ENCODE peak calls at places on chromosomes 4 and X, in eight cellular contexts. One of them, this sample, is unnamed. For H3K4me1, the result is how much of the 10 kb centered on the place peaks cover.

GRCh38 chr4:76188149-76188548 is 25.5 kb downstream of the SCARB2 start:
- DNase-seq in astrocyte: no peak
- DNase-seq in left lung: no peak
- DNase-seq in sigmoid colon: no peak
- DNase-seq in CD8-positive, alpha-beta T cell: no peak
- DNase-seq in lower lobe of right lung: no peak
- DNase-seq in GM23338: no peak
- DNase-seq in pancreas: no peak
- DNase-seq in this sample: no peak

GRCh38 chrX:86263526-86263925 is 115.3 kb downstream of the DACH2 start:
- DNase-seq in astrocyte: no peak
- DNase-seq in left lung: no peak
- DNase-seq in sigmoid colon: no peak
- DNase-seq in CD8-positive, alpha-beta T cell: no peak
- DNase-seq in lower lobe of right lung: no peak
- DNase-seq in GM23338: peak
- DNase-seq in pancreas: no peak
- DNase-seq in this sample: no peak

GRCh38 chrX:49838374-49838773 is 9.3 kb downstream of the PAGE4 start:
- DNase-seq in astrocyte: peak
- DNase-seq in left lung: no peak
- DNase-seq in sigmoid colon: no peak
- DNase-seq in CD8-positive, alpha-beta T cell: no peak
- DNase-seq in lower lobe of right lung: no peak
- DNase-seq in GM23338: peak
- DNase-seq in pancreas: no peak
- DNase-seq in this sample: no peak

GRCh38 chrX:123860983-123861382 is 1.1 kb downstream of the XIAP start:
- DNase-seq in astrocyte: no peak
- DNase-seq in left lung: no peak
- DNase-seq in sigmoid colon: no peak
- DNase-seq in CD8-positive, alpha-beta T cell: no peak
- DNase-seq in lower lobe of right lung: no peak
- DNase-seq in GM23338: no peak
- DNase-seq in pancreas: no peak
- DNase-seq in this sample: no peak

GRCh38 chr4:145734576-145735329 is 54.8 kb downstream of the C4orf51 start:
- DNase-seq in astrocyte: peak
- DNase-seq in left lung: peak
- DNase-seq in sigmoid colon: peak
- DNase-seq in CD8-positive, alpha-beta T cell: no peak
- DNase-seq in lower lobe of right lung: peak
- DNase-seq in GM23338: no peak
- DNase-seq in pancreas: peak
- DNase-seq in this sample: no peak

GRCh38 chrX:131399692-131400428 is 110.8 kb upstream of the IGSF1 start:
- DNase-seq in astrocyte: no peak
- DNase-seq in left lung: no peak
- DNase-seq in sigmoid colon: no peak
- DNase-seq in CD8-positive, alpha-beta T cell: no peak
- DNase-seq in lower lobe of right lung: no peak
- DNase-seq in GM23338: no peak
- DNase-seq in pancreas: no peak
- DNase-seq in this sample: no peak

GRCh38 chr4:156169011-156169410 is 215.3 kb upstream of the CTSO start:
- DNase-seq in astrocyte: peak
- DNase-seq in left lung: peak
- DNase-seq in sigmoid colon: peak
- DNase-seq in CD8-positive, alpha-beta T cell: no peak
- DNase-seq in lower lobe of right lung: no peak
- DNase-seq in GM23338: peak
- DNase-seq in pancreas: peak
- DNase-seq in this sample: no peak

GRCh38 chr4:96524311-96524875 is 684.5 kb downstream of the PDHA2 start:
- DNase-seq in astrocyte: no peak
- DNase-seq in left lung: no peak
- DNase-seq in sigmoid colon: no peak
- DNase-seq in CD8-positive, alpha-beta T cell: no peak
- DNase-seq in lower lobe of right lung: no peak
- DNase-seq in GM23338: no peak
- DNase-seq in pancreas: no peak
- DNase-seq in this sample: no peak

GRCh38 chr4:73864365-73864764 is 4.8 kb upstream of the CXCL1 start:
- DNase-seq in astrocyte: no peak
- DNase-seq in left lung: no peak
- DNase-seq in sigmoid colon: no peak
- DNase-seq in CD8-positive, alpha-beta T cell: no peak
- DNase-seq in lower lobe of right lung: no peak
- DNase-seq in GM23338: peak
- DNase-seq in pancreas: no peak
- DNase-seq in this sample: no peak

GRCh38 chr4:119906277-119906676 is 160.4 kb downstream of the MAD2L1 start:
- DNase-seq in astrocyte: no peak
- DNase-seq in left lung: no peak
- DNase-seq in sigmoid colon: no peak
- DNase-seq in CD8-positive, alpha-beta T cell: no peak
- DNase-seq in lower lobe of right lung: no peak
- DNase-seq in GM23338: peak
- DNase-seq in pancreas: no peak
- DNase-seq in this sample: no peak

GRCh38 chr4:170465434-170465833 is 375.7 kb upstream of the AADAT start:
- DNase-seq in astrocyte: no peak
- DNase-seq in left lung: no peak
- DNase-seq in sigmoid colon: no peak
- DNase-seq in CD8-positive, alpha-beta T cell: no peak
- DNase-seq in lower lobe of right lung: no peak
- DNase-seq in GM23338: peak
- DNase-seq in pancreas: no peak
- DNase-seq in this sample: no peak

GRCh38 chr4:168830777-168831512 is 179.1 kb downstream of the CBR4 start:
- DNase-seq in astrocyte: no peak
- DNase-seq in left lung: no peak
- DNase-seq in sigmoid colon: no peak
- DNase-seq in CD8-positive, alpha-beta T cell: no peak
- DNase-seq in lower lobe of right lung: no peak
- DNase-seq in GM23338: no peak
- DNase-seq in pancreas: no peak
- DNase-seq in this sample: no peak

GRCh38 chr4:168831919-168832745 is 177.9 kb downstream of the CBR4 start:
- DNase-seq in astrocyte: peak
- DNase-seq in left lung: peak
- DNase-seq in sigmoid colon: peak
- DNase-seq in CD8-positive, alpha-beta T cell: peak
- DNase-seq in lower lobe of right lung: peak
- DNase-seq in GM23338: peak
- DNase-seq in pancreas: peak
- DNase-seq in this sample: peak

GRCh38 chr4:168835880-168836454 is 174.1 kb downstream of the CBR4 start:
- DNase-seq in astrocyte: no peak
- DNase-seq in left lung: no peak
- DNase-seq in sigmoid colon: no peak
- DNase-seq in CD8-positive, alpha-beta T cell: no peak
- DNase-seq in lower lobe of right lung: no peak
- DNase-seq in GM23338: no peak
- DNase-seq in pancreas: no peak
- DNase-seq in this sample: no peak

GRCh38 chr4:168832746-168833575 is 177.1 kb downstream of the CBR4 start:
- DNase-seq in astrocyte: no peak
- DNase-seq in left lung: no peak
- DNase-seq in sigmoid colon: peak
- DNase-seq in CD8-positive, alpha-beta T cell: no peak
- DNase-seq in lower lobe of right lung: no peak
- DNase-seq in GM23338: peak
- DNase-seq in pancreas: peak
- DNase-seq in this sample: peak

DNA sequence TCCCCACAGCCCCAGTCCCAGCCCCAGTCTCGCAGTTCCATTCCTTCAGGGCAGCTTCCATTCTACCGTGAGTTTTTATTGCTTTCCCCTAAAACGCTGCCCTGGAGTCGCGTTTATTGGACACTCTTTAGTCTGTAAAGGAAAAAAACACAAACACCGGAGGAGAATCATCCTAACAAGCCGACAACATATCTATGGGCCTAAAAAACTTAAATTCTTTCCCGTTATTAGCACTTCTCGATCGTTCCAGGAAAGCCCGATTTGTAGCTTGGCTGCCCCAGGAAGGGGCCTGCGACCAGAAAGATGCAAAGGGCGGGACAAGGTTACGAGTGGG is 178.5 kb downstream of the CBR4 start:
- DNase-seq in astrocyte: no peak
- DNase-seq in left lung: no peak
- DNase-seq in sigmoid colon: no peak
- DNase-seq in CD8-positive, alpha-beta T cell: no peak
- DNase-seq in lower lobe of right lung: no peak
- DNase-seq in GM23338: no peak
- DNase-seq in pancreas: no peak
- DNase-seq in this sample: no peak
- H3K4me1 ChIP-seq in astrocyte: under half
- H3K4me1 ChIP-seq in left lung: under half
- H3K4me1 ChIP-seq in sigmoid colon: under half
- H3K4me1 ChIP-seq in CD8-positive, alpha-beta T cell: under half
- H3K4me1 ChIP-seq in lower lobe of right lung: under half
- H3K4me1 ChIP-seq in GM23338: under half
- H3K4me1 ChIP-seq in pancreas: under half
- H3K4me1 ChIP-seq in this sample: under half

DNA sequence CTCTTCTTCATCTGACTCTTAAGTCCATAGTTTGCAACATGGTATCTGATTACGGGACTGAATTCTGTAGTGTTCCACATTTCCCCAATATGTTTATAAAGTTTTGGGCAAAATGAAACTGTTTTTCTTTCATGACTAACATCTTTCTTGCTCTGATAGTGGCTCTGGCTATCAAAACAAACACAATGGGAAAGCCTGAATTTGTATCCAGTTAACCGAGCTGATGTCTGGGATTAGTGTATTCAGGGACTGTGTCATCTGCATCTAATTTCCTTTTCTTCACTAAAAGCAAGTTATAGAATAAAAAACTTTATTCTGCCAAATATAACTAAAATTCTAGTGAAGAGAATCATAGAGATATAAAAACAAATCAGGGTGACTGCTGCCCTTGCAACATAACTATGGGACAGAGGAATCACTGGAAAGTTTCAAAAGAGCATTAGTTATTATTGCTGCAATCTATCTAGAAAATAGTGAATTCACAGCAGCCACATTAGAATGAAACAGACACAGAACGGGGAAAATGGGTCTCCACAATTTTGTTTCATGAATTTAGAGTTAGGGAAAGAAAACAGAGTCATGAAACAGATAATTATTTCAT is 61.3 kb downstream of the ANTXR2 start:
- DNase-seq in astrocyte: peak
- DNase-seq in left lung: no peak
- DNase-seq in sigmoid colon: no peak
- DNase-seq in CD8-positive, alpha-beta T cell: no peak
- DNase-seq in lower lobe of right lung: no peak
- DNase-seq in GM23338: no peak
- DNase-seq in pancreas: no peak
- DNase-seq in this sample: no peak
- H3K27ac ChIP-seq in astrocyte: peak
- H3K27ac ChIP-seq in left lung: peak
- H3K27ac ChIP-seq in sigmoid colon: peak
- H3K27ac ChIP-seq in CD8-positive, alpha-beta T cell: no peak
- H3K27ac ChIP-seq in lower lobe of right lung: no peak
- H3K27ac ChIP-seq in GM23338: no peak
- H3K27ac ChIP-seq in pancreas: no peak
- H3K27ac ChIP-seq in this sample: peak

DNA sequence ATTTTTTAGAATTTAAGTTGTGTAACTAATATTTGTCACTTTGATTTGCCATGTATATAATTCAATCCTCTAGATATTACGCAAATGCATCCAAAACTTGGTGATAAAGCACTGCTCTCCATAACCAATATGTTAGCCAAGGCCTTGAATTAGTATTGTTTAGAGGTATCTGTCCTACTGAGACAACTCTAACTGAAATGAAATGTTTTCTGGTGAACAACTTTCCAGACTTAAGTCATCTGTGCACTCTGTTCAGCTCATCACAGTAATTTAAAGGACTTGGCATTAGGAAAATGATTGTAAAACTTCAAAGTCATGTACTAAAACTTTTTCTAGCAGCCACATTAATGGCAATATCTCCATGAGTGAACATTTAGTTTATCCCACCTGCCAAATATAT is 73.1 kb downstream of the HPGD start:
- DNase-seq in astrocyte: no peak
- DNase-seq in left lung: no peak
- DNase-seq in sigmoid colon: no peak
- DNase-seq in CD8-positive, alpha-beta T cell: no peak
- DNase-seq in lower lobe of right lung: no peak
- DNase-seq in GM23338: no peak
- DNase-seq in pancreas: no peak
- DNase-seq in this sample: no peak
- H3K4me1 ChIP-seq in astrocyte: under half
- H3K4me1 ChIP-seq in left lung: under half
- H3K4me1 ChIP-seq in sigmoid colon: half or more
- H3K4me1 ChIP-seq in CD8-positive, alpha-beta T cell: under half
- H3K4me1 ChIP-seq in lower lobe of right lung: under half
- H3K4me1 ChIP-seq in GM23338: under half
- H3K4me1 ChIP-seq in pancreas: under half
- H3K4me1 ChIP-seq in this sample: under half

GRCh38 chr4:140134780-140135179 is 19.2 kb downstream of the MAML3 start:
- DNase-seq in astrocyte: no peak
- DNase-seq in left lung: no peak
- DNase-seq in sigmoid colon: no peak
- DNase-seq in CD8-positive, alpha-beta T cell: no peak
- DNase-seq in lower lobe of right lung: no peak
- DNase-seq in GM23338: no peak
- DNase-seq in pancreas: no peak
- DNase-seq in this sample: no peak
- H3K27ac ChIP-seq in astrocyte: no peak
- H3K27ac ChIP-seq in left lung: no peak
- H3K27ac ChIP-seq in sigmoid colon: no peak
- H3K27ac ChIP-seq in CD8-positive, alpha-beta T cell: no peak
- H3K27ac ChIP-seq in lower lobe of right lung: no peak
- H3K27ac ChIP-seq in GM23338: no peak
- H3K27ac ChIP-seq in pancreas: no peak
- H3K27ac ChIP-seq in this sample: no peak

DNA sequence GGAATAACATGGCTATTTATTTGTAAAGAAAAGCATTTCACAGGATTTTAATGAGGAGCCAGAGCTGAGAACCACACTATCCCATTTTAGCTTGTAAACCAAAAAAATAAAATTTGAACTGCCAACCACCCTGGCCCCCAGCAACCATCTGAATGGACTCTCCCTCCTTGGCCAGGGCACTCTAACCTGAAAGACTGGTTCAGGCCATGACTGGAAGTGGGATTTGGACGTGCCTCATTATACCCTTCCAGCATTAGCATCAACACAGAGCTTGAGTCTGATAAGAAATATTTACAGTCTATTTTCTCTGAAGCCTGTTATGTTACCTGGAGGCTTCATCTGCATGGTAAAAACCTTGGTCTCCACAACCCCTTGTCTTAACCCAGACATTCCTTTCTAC is 30.0 kb downstream of the METAP1 start:
- DNase-seq in astrocyte: no peak
- DNase-seq in left lung: no peak
- DNase-seq in sigmoid colon: no peak
- DNase-seq in CD8-positive, alpha-beta T cell: no peak
- DNase-seq in lower lobe of right lung: no peak
- DNase-seq in GM23338: no peak
- DNase-seq in pancreas: no peak
- DNase-seq in this sample: no peak
- H3K4me1 ChIP-seq in astrocyte: under half
- H3K4me1 ChIP-seq in left lung: under half
- H3K4me1 ChIP-seq in sigmoid colon: under half
- H3K4me1 ChIP-seq in CD8-positive, alpha-beta T cell: under half
- H3K4me1 ChIP-seq in lower lobe of right lung: under half
- H3K4me1 ChIP-seq in GM23338: under half
- H3K4me1 ChIP-seq in pancreas: under half
- H3K4me1 ChIP-seq in this sample: under half

GRCh38 chr4:61405307-61405706 is 205.2 kb downstream of the ADGRL3 start:
- DNase-seq in astrocyte: no peak
- DNase-seq in left lung: no peak
- DNase-seq in sigmoid colon: no peak
- DNase-seq in CD8-positive, alpha-beta T cell: no peak
- DNase-seq in lower lobe of right lung: no peak
- DNase-seq in GM23338: no peak
- DNase-seq in pancreas: no peak
- DNase-seq in this sample: no peak
- H3K27ac ChIP-seq in astrocyte: no peak
- H3K27ac ChIP-seq in left lung: no peak
- H3K27ac ChIP-seq in sigmoid colon: no peak
- H3K27ac ChIP-seq in CD8-positive, alpha-beta T cell: no peak
- H3K27ac ChIP-seq in lower lobe of right lung: no peak
- H3K27ac ChIP-seq in GM23338: no peak
- H3K27ac ChIP-seq in pancreas: no peak
- H3K27ac ChIP-seq in this sample: no peak